ENCODE peak calls at places on chromosomes 5 and 9, in five cellular contexts. M, G, W, F and K are unnamed samples.

GRCh38 chr9:84136119-84136868 is 155.7 kb downstream of the RMI1 start:
- DNase-seq in W (no peak), F (no peak), M (no peak), G (no peak), K (no peak)

GRCh38 chr9:23278566-23278965 is 547.5 kb downstream of the ELAVL2 start:
- DNase-seq in F (no peak), G (no peak), W (no peak), M (no peak), K (no peak)

GRCh38 chr9:93288341-93288740 is 104.4 kb downstream of the WNK2 start:
- DNase-seq in G (no peak), M (peak), F (no peak), W (no peak), K (no peak)

GRCh38 chr5:94759022-94759421 is 140.6 kb downstream of the SLF1 start:
- DNase-seq in M (no peak), G (no peak), W (no peak), F (no peak), K (no peak)

GRCh38 chr9:121350993-121351561 is 19.0 kb downstream of the STOM start:
- DNase-seq in F (no peak), M (no peak), G (peak), W (no peak), K (no peak)

GRCh38 chr9:34665381-34666250 is 3.2 kb upstream of the CCL27 start:
- DNase-seq in W (peak), F (peak), G (peak), M (peak), K (peak)

GRCh38 chr9:72864327-72864726 is 88.5 kb downstream of the ALDH1A1 start:
- DNase-seq in M (no peak), G (no peak), F (no peak), W (no peak), K (no peak)

GRCh38 chr9:14806941-14807340 is 84.4 kb upstream of the CER1 start:
- DNase-seq in F (no peak), W (no peak), G (no peak), M (no peak), K (no peak)

GRCh38 chr5:118253401-118254061 is 734.8 kb downstream of the DTWD2 start:
- DNase-seq in W (no peak), M (no peak), G (no peak), F (no peak), K (no peak)

GRCh38 chr5:38465702-38466443 is 90.6 kb downstream of the LIFR start:
- DNase-seq in M (no peak), W (peak), F (no peak), G (no peak), K (no peak)

GRCh38 chr5:59579101-59579885 is 314.2 kb downstream of the PDE4D start:
- DNase-seq in W (no peak), M (no peak), G (no peak), F (no peak), K (no peak)

GRCh38 chr5:170434953-170435605 is 45.9 kb upstream of the KCNMB1 start:
- DNase-seq in F (peak), G (peak), W (peak), M (peak), K (peak)

GRCh38 chr5:79936644-79937216 is 54.3 kb downstream of the MTX3 start:
- DNase-seq in G (no peak), W (no peak), M (no peak), F (no peak), K (no peak)

GRCh38 chr5:44332360-44332971 is 56.8 kb downstream of the FGF10 start:
- DNase-seq in M (peak), F (no peak), W (no peak), G (no peak), K (peak)

GRCh38 chr9:636931-637591 is 204.4 kb upstream of the DMRT1 start:
- DNase-seq in W (no peak), M (no peak), G (no peak), F (no peak), K (no peak)

GRCh38 chr9:129323376-129323998 is 145.4 kb upstream of the IER5L start:
- DNase-seq in M (no peak), F (no peak), W (no peak), G (no peak), K (no peak)

GRCh38 chr5:171520300-171521170 is 101.1 kb downstream of the FGF18 start:
- DNase-seq in W (peak), M (peak), F (no peak), G (no peak), K (no peak)

GRCh38 chr5:17482784-17483183 is 15.2 kb upstream of the TAF11L2 start:
- DNase-seq in F (no peak), M (no peak), G (no peak), W (no peak), K (no peak)

GRCh38 chr5:108529381-108529780 is 147.5 kb upstream of the FBXL17 start:
- DNase-seq in W (peak), G (no peak), M (no peak), F (no peak), K (no peak)

GRCh38 chr9:13904746-13905145 is 409.2 kb downstream of the NFIB start:
- DNase-seq in W (no peak), M (no peak), F (no peak), G (no peak), K (no peak)

GRCh38 chr5:172492097-172492840 is 37.9 kb upstream of the SH3PXD2B start:
- DNase-seq in M (no peak), W (no peak), G (peak), F (no peak), K (no peak)

GRCh38 chr9:93258818-93259489 is 75.0 kb downstream of the WNK2 start:
- DNase-seq in W (peak), F (no peak), M (peak), G (no peak), K (no peak)

GRCh38 chr9:138118601-138119071 is 241.1 kb downstream of the CACNA1B start:
- DNase-seq in W (peak), F (no peak), G (peak), M (no peak), K (no peak)

GRCh38 chr5:135193213-135194125 is 159.4 kb upstream of the PITX1 start:
- DNase-seq in M (no peak), W (peak), G (no peak), F (no peak), K (no peak)

GRCh38 chr5:111830333-111830732 is 73.3 kb upstream of the NREP start:
- DNase-seq in M (no peak), F (no peak), W (no peak), G (peak), K (peak)

GRCh38 chr9:95206143-95206542 is 111.4 kb downstream of the FANCC start:
- DNase-seq in F (no peak), G (peak), M (no peak), W (no peak), K (no peak)

GRCh38 chr5:11385901-11386293 is 518.3 kb downstream of the CTNND2 start:
- DNase-seq in F (no peak), W (peak), G (no peak), M (peak), K (no peak)
- H3K4me3 ChIP-seq in F (no peak), W (no peak), G (no peak), M (no peak), K (no peak)

GRCh38 chr5:54524704-54525103 is 7.1 kb downstream of the SNX18 start:
- DNase-seq in G (no peak), F (no peak), W (no peak), M (no peak), K (no peak)
- H3K4me3 ChIP-seq in G (no peak), F (no peak), W (peak), M (no peak), K (no peak)

DNA sequence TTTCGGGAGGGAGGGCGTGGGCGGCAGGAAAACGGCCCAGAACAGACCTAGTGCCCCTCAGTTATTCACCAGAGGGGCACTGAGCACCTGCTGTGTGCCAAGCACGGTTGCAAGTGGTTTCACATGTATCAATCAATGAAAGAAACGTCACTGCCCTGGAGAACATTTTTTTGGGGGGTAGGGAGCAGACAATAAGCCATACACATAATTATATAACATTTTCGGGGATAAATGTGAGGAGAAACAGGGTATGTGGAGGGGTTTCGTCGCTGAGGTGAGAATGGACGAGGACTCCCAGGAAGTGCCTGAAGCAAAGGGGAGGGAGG is 444 bp upstream of the ZNF354A start:
- DNase-seq in F (no peak), W (no peak), M (no peak), G (no peak), K (no peak)
- H3K4me3 ChIP-seq in F (peak), W (peak), M (no peak), G (peak), K (peak)

GRCh38 chr9:122857810-122858209 is 29.4 kb upstream of the PDCL start:
- DNase-seq in F (no peak), M (no peak), G (no peak), W (no peak), K (no peak)

GRCh38 chr9:122865300-122865699 is 36.9 kb upstream of the PDCL start:
- DNase-seq in G (no peak), F (no peak), M (no peak), W (no peak), K (no peak)

GRCh38 chr9:122866079-122866478 is 37.7 kb upstream of the PDCL start:
- DNase-seq in W (no peak), F (no peak), G (no peak), M (no peak), K (no peak)

GRCh38 chr9:122860319-122861142 is 32.1 kb upstream of the PDCL start:
- DNase-seq in F (no peak), W (peak), M (no peak), G (no peak), K (no peak)
- H3K4me3 ChIP-seq in F (no peak), W (no peak), M (no peak), G (no peak), K (no peak)

DNA sequence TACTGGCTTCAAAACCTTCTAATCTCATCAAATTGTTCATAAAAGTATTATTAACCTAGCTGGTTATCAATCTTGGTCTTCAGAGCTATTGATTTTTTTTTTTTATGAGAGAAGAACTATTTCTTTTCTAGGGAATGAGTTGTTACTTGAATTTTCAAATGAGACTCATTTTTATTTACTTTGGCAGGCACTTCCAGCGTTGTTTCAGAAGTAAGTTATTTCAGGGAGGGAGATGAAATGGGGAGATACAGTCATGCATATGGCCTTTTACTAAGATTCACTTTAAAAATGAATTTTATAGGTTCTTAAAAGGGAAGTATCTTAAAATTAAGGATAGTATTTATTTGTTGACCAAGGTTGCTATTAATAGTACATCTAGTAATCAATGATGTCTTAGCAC is 129.6 kb downstream of the IZUMO3 start:
- DNase-seq in G (no peak), F (no peak), W (no peak), M (no peak), K (no peak)
- H3K4me3 ChIP-seq in G (no peak), F (no peak), W (no peak), M (no peak), K (no peak)

GRCh38 chr5:147234098-147234824 is 565 bp upstream of the STK32A start:
- DNase-seq in W (no peak), M (peak), F (peak), G (no peak), K (no peak)
- H3K4me3 ChIP-seq in W (peak), M (peak), F (no peak), G (peak), K (no peak)

GRCh38 chr5:81609810-81610375 is 141.0 kb downstream of the SSBP2 start:
- DNase-seq in M (no peak), W (no peak), F (no peak), G (no peak), K (no peak)

GRCh38 chr5:81604193-81604592 is 146.7 kb downstream of the SSBP2 start:
- DNase-seq in F (no peak), M (no peak), G (no peak), W (peak), K (no peak)

GRCh38 chr5:81606150-81606549 is 144.7 kb downstream of the SSBP2 start:
- DNase-seq in F (no peak), G (no peak), W (no peak), M (peak), K (no peak)

GRCh38 chr5:81601912-81602311 is 149.0 kb downstream of the SSBP2 start:
- DNase-seq in G (no peak), F (no peak), M (no peak), W (peak), K (no peak)

DNA sequence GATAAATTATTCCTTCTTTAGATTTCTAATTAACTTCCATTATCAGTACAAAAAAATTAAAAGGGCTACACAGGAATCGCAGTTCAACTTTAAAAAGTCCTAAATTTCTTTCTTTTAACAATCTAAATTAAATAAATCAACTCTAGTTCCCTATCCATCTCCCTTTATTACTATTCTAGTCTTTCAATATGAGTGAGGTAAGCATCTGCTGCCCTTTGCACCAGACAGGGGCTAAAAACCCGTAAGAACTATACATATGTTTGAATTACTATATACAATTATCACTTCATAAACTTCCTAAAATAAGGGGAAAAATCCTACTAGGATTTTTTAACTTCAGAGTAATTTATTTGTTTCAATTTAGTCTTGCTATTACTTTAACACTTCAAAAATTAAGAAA is 145.6 kb downstream of the SSBP2 start:
- DNase-seq in W (no peak), F (no peak), M (no peak), G (no peak), K (no peak)
- H3K4me3 ChIP-seq in W (no peak), F (no peak), M (no peak), G (no peak), K (no peak)